ENCODE peak calls at places on chromosomes 7 and 10, in eight cellular contexts. One of them, this sample, is unnamed.

GRCh38 chr7:123871998-123872867 is 27.3 kb downstream of the HYAL4 start:
- DNase-seq in CD4-positive, alpha-beta T cell: no peak
- DNase-seq in left ventricle myocardium inferior: no peak
- DNase-seq in PC-3: peak; percentile 76
- DNase-seq in endothelial cell of umbilical vein: peak; percentile 74
- DNase-seq in CD8-positive, alpha-beta T cell: no peak
- DNase-seq in fibroblast of lung: peak; percentile 70
- DNase-seq in thoracic aorta: no peak
- DNase-seq in this sample: no peak

GRCh38 chr7:26555971-26556830 is 264.5 kb downstream of the SNX10 start:
- DNase-seq in CD4-positive, alpha-beta T cell: no peak
- DNase-seq in left ventricle myocardium inferior: no peak
- DNase-seq in PC-3: no peak
- DNase-seq in endothelial cell of umbilical vein: no peak
- DNase-seq in CD8-positive, alpha-beta T cell: no peak
- DNase-seq in fibroblast of lung: no peak
- DNase-seq in thoracic aorta: no peak
- DNase-seq in this sample: no peak

GRCh38 chr7:139034855-139035587 is 821 bp downstream of the ZC3HAV1L start:
- DNase-seq in CD4-positive, alpha-beta T cell: no peak
- DNase-seq in left ventricle myocardium inferior: peak; percentile 46
- DNase-seq in PC-3: peak; percentile 16
- DNase-seq in endothelial cell of umbilical vein: peak; percentile 40
- DNase-seq in CD8-positive, alpha-beta T cell: no peak
- DNase-seq in fibroblast of lung: peak; percentile 32
- DNase-seq in thoracic aorta: no peak
- DNase-seq in this sample: no peak

GRCh38 chr10:64345856-64346255 is 824.7 kb downstream of the REEP3 start:
- DNase-seq in CD4-positive, alpha-beta T cell: no peak
- DNase-seq in left ventricle myocardium inferior: no peak
- DNase-seq in PC-3: no peak
- DNase-seq in endothelial cell of umbilical vein: no peak
- DNase-seq in CD8-positive, alpha-beta T cell: no peak
- DNase-seq in fibroblast of lung: no peak
- DNase-seq in thoracic aorta: no peak
- DNase-seq in this sample: no peak

GRCh38 chr10:83922246-83922860 is 217.0 kb upstream of the GHITM start:
- DNase-seq in CD4-positive, alpha-beta T cell: no peak
- DNase-seq in left ventricle myocardium inferior: no peak
- DNase-seq in PC-3: no peak
- DNase-seq in endothelial cell of umbilical vein: no peak
- DNase-seq in CD8-positive, alpha-beta T cell: no peak
- DNase-seq in fibroblast of lung: no peak
- DNase-seq in thoracic aorta: no peak
- DNase-seq in this sample: no peak

GRCh38 chr10:122033224-122033926 is 44.4 kb downstream of the TACC2 start:
- DNase-seq in CD4-positive, alpha-beta T cell: no peak
- DNase-seq in left ventricle myocardium inferior: no peak
- DNase-seq in PC-3: peak; percentile 78
- DNase-seq in endothelial cell of umbilical vein: no peak
- DNase-seq in CD8-positive, alpha-beta T cell: no peak
- DNase-seq in fibroblast of lung: no peak
- DNase-seq in thoracic aorta: no peak
- DNase-seq in this sample: no peak

GRCh38 chr10:63446716-63447440 is 18.9 kb downstream of the JMJD1C start:
- DNase-seq in CD4-positive, alpha-beta T cell: no peak
- DNase-seq in left ventricle myocardium inferior: no peak
- DNase-seq in PC-3: no peak
- DNase-seq in endothelial cell of umbilical vein: no peak
- DNase-seq in CD8-positive, alpha-beta T cell: no peak
- DNase-seq in fibroblast of lung: no peak
- DNase-seq in thoracic aorta: no peak
- DNase-seq in this sample: no peak

GRCh38 chr7:26365897-26366267 is 74.2 kb downstream of the SNX10 start:
- DNase-seq in CD4-positive, alpha-beta T cell: no peak
- DNase-seq in left ventricle myocardium inferior: no peak
- DNase-seq in PC-3: no peak
- DNase-seq in endothelial cell of umbilical vein: peak; percentile 17
- DNase-seq in CD8-positive, alpha-beta T cell: no peak
- DNase-seq in fibroblast of lung: no peak
- DNase-seq in thoracic aorta: no peak
- DNase-seq in this sample: no peak

GRCh38 chr10:115936926-115937755 is 335.9 kb downstream of the GFRA1 start:
- DNase-seq in CD4-positive, alpha-beta T cell: no peak
- DNase-seq in left ventricle myocardium inferior: no peak
- DNase-seq in PC-3: peak; percentile 12
- DNase-seq in endothelial cell of umbilical vein: peak; percentile 21
- DNase-seq in CD8-positive, alpha-beta T cell: no peak
- DNase-seq in fibroblast of lung: peak; percentile 29
- DNase-seq in thoracic aorta: no peak
- DNase-seq in this sample: no peak

GRCh38 chr10:116104210-116104932 is 168.6 kb downstream of the GFRA1 start:
- DNase-seq in CD4-positive, alpha-beta T cell: no peak
- DNase-seq in left ventricle myocardium inferior: no peak
- DNase-seq in PC-3: no peak
- DNase-seq in endothelial cell of umbilical vein: no peak
- DNase-seq in CD8-positive, alpha-beta T cell: no peak
- DNase-seq in fibroblast of lung: no peak
- DNase-seq in thoracic aorta: no peak
- DNase-seq in this sample: no peak

GRCh38 chr7:79063019-79063698 is 390.3 kb downstream of the MAGI2 start:
- DNase-seq in CD4-positive, alpha-beta T cell: no peak
- DNase-seq in left ventricle myocardium inferior: no peak
- DNase-seq in PC-3: no peak
- DNase-seq in endothelial cell of umbilical vein: no peak
- DNase-seq in CD8-positive, alpha-beta T cell: no peak
- DNase-seq in fibroblast of lung: no peak
- DNase-seq in thoracic aorta: no peak
- DNase-seq in this sample: no peak

GRCh38 chr10:24872049-24872789 is 80.2 kb downstream of the PRTFDC1 start:
- DNase-seq in CD4-positive, alpha-beta T cell: no peak
- DNase-seq in left ventricle myocardium inferior: no peak
- DNase-seq in PC-3: no peak
- DNase-seq in endothelial cell of umbilical vein: no peak
- DNase-seq in CD8-positive, alpha-beta T cell: no peak
- DNase-seq in fibroblast of lung: no peak
- DNase-seq in thoracic aorta: no peak
- DNase-seq in this sample: no peak

GRCh38 chr7:95011156-95011928 is 103.9 kb downstream of the PPP1R9A start:
- DNase-seq in CD4-positive, alpha-beta T cell: no peak
- DNase-seq in left ventricle myocardium inferior: no peak
- DNase-seq in PC-3: peak; percentile 89
- DNase-seq in endothelial cell of umbilical vein: no peak
- DNase-seq in CD8-positive, alpha-beta T cell: no peak
- DNase-seq in fibroblast of lung: peak; percentile 37
- DNase-seq in thoracic aorta: no peak
- DNase-seq in this sample: no peak

GRCh38 chr10:63407136-63407662 is 58.6 kb downstream of the JMJD1C start:
- DNase-seq in CD4-positive, alpha-beta T cell: no peak
- DNase-seq in left ventricle myocardium inferior: no peak
- DNase-seq in PC-3: no peak
- DNase-seq in endothelial cell of umbilical vein: no peak
- DNase-seq in CD8-positive, alpha-beta T cell: no peak
- DNase-seq in fibroblast of lung: no peak
- DNase-seq in thoracic aorta: no peak
- DNase-seq in this sample: no peak

GRCh38 chr10:80104066-80104926 is 25.8 kb downstream of the TMEM254 start:
- DNase-seq in CD4-positive, alpha-beta T cell: no peak
- DNase-seq in left ventricle myocardium inferior: no peak
- DNase-seq in PC-3: peak; percentile 62
- DNase-seq in endothelial cell of umbilical vein: peak; percentile 23
- DNase-seq in CD8-positive, alpha-beta T cell: no peak
- DNase-seq in fibroblast of lung: peak; percentile 94
- DNase-seq in thoracic aorta: no peak
- DNase-seq in this sample: no peak

GRCh38 chr10:71390921-71391690 is 5.6 kb upstream of the CDH23 start:
- DNase-seq in CD4-positive, alpha-beta T cell: no peak
- DNase-seq in left ventricle myocardium inferior: no peak
- DNase-seq in PC-3: no peak
- DNase-seq in endothelial cell of umbilical vein: no peak
- DNase-seq in CD8-positive, alpha-beta T cell: no peak
- DNase-seq in fibroblast of lung: no peak
- DNase-seq in thoracic aorta: no peak
- DNase-seq in this sample: no peak

GRCh38 chr10:128631801-128632241 is 505.6 kb upstream of the MKI67 start:
- DNase-seq in CD4-positive, alpha-beta T cell: no peak
- DNase-seq in left ventricle myocardium inferior: no peak
- DNase-seq in PC-3: no peak
- DNase-seq in endothelial cell of umbilical vein: no peak
- DNase-seq in CD8-positive, alpha-beta T cell: no peak
- DNase-seq in fibroblast of lung: peak; percentile 26
- DNase-seq in thoracic aorta: no peak
- DNase-seq in this sample: no peak

GRCh38 chr10:33109788-33110469 is 151.9 kb upstream of the ITGB1 start:
- DNase-seq in CD4-positive, alpha-beta T cell: no peak
- DNase-seq in left ventricle myocardium inferior: no peak
- DNase-seq in PC-3: no peak
- DNase-seq in endothelial cell of umbilical vein: no peak
- DNase-seq in CD8-positive, alpha-beta T cell: no peak
- DNase-seq in fibroblast of lung: no peak
- DNase-seq in thoracic aorta: no peak
- DNase-seq in this sample: no peak

GRCh38 chr10:33103980-33104379 is 145.9 kb upstream of the ITGB1 start:
- DNase-seq in CD4-positive, alpha-beta T cell: no peak
- DNase-seq in left ventricle myocardium inferior: no peak
- DNase-seq in PC-3: no peak
- DNase-seq in endothelial cell of umbilical vein: no peak
- DNase-seq in CD8-positive, alpha-beta T cell: no peak
- DNase-seq in fibroblast of lung: no peak
- DNase-seq in thoracic aorta: no peak
- DNase-seq in this sample: no peak

GRCh38 chr10:33107953-33108352 is 149.9 kb upstream of the ITGB1 start:
- DNase-seq in CD4-positive, alpha-beta T cell: no peak
- DNase-seq in left ventricle myocardium inferior: no peak
- DNase-seq in PC-3: no peak
- DNase-seq in endothelial cell of umbilical vein: no peak
- DNase-seq in CD8-positive, alpha-beta T cell: no peak
- DNase-seq in fibroblast of lung: no peak
- DNase-seq in thoracic aorta: no peak
- DNase-seq in this sample: no peak

GRCh38 chr10:33109384-33109783 is 151.4 kb upstream of the ITGB1 start:
- DNase-seq in CD4-positive, alpha-beta T cell: no peak
- DNase-seq in left ventricle myocardium inferior: no peak
- DNase-seq in PC-3: no peak
- DNase-seq in endothelial cell of umbilical vein: no peak
- DNase-seq in CD8-positive, alpha-beta T cell: no peak
- DNase-seq in fibroblast of lung: no peak
- DNase-seq in thoracic aorta: no peak
- DNase-seq in this sample: no peak

DNA sequence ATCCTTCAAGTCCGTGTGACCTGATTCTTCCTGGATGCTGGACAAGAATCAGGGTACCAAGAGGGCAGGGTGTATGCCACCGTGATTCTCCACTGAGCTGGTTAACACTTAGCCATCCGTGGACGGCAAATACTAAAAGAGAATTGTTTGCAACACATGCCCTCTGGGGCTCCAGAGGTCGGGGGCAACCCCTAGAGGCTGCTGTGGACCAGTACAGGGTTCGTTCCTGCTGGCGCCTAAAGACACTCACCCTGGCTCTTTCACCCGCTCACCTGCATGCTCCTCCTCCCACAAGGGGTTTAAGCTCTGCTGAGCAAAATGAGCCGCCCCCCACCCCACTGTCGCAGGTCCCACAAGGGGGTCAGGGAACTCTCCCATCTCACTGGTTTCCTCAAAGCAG is 148.7 kb upstream of the ITGB1 start:
- DNase-seq in CD4-positive, alpha-beta T cell: no peak
- DNase-seq in left ventricle myocardium inferior: no peak
- DNase-seq in PC-3: no peak
- DNase-seq in endothelial cell of umbilical vein: no peak
- DNase-seq in CD8-positive, alpha-beta T cell: no peak
- DNase-seq in fibroblast of lung: no peak
- DNase-seq in thoracic aorta: no peak
- DNase-seq in this sample: no peak
- TF ChIP-seq CTCF in CD4-positive, alpha-beta T cell: no peak
- TF ChIP-seq CTCF in left ventricle myocardium inferior: no peak
- TF ChIP-seq CTCF in PC-3: no peak
- TF ChIP-seq CTCF in endothelial cell of umbilical vein: no peak
- TF ChIP-seq CTCF in CD8-positive, alpha-beta T cell: no peak
- TF ChIP-seq CTCF in fibroblast of lung: no peak
- TF ChIP-seq CTCF in thoracic aorta: no peak
- TF ChIP-seq CTCF in this sample: no peak

DNA sequence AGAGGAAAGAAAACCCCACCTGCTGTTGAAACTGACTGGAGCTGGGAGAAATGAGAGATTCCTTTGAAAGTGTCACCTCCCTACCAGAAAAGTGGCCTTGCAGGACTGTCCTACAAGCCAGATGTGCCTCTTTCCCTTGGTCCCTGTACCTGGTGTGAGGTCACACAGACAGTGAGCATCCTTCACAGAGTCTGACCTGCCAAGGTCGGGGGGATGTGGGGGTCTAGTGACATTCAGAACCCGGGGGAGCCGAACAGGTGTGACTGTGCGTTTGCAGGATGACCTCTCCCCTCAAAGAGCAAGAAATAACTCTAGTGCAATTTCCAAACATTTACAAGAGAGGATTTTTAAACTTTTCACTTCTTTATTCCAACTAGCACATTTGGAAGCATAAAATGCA is 93.4 kb upstream of the ZNF479 start:
- DNase-seq in CD4-positive, alpha-beta T cell: no peak
- DNase-seq in left ventricle myocardium inferior: no peak
- DNase-seq in PC-3: no peak
- DNase-seq in endothelial cell of umbilical vein: no peak
- DNase-seq in CD8-positive, alpha-beta T cell: no peak
- DNase-seq in fibroblast of lung: no peak
- DNase-seq in thoracic aorta: no peak
- DNase-seq in this sample: no peak
- H3K9me3 ChIP-seq in CD4-positive, alpha-beta T cell: peaks cover 17% of the 10 kb centered on the region
- H3K9me3 ChIP-seq in left ventricle myocardium inferior: peaks cover 32% of the 10 kb centered on the region
- H3K9me3 ChIP-seq in PC-3: no peaks in the 10 kb centered on the region
- H3K9me3 ChIP-seq in endothelial cell of umbilical vein: peaks cover 3% of the 10 kb centered on the region
- H3K9me3 ChIP-seq in CD8-positive, alpha-beta T cell: no peaks in the 10 kb centered on the region
- H3K9me3 ChIP-seq in fibroblast of lung: no peaks in the 10 kb centered on the region
- H3K9me3 ChIP-seq in thoracic aorta: peaks cover 3% of the 10 kb centered on the region
- H3K9me3 ChIP-seq in this sample: no peaks in the 10 kb centered on the region

GRCh38 chr10:130254168-130255061 is 118.2 kb downstream of the GLRX3 start:
- DNase-seq in CD4-positive, alpha-beta T cell: no peak
- DNase-seq in left ventricle myocardium inferior: no peak
- DNase-seq in PC-3: no peak
- DNase-seq in endothelial cell of umbilical vein: no peak
- DNase-seq in CD8-positive, alpha-beta T cell: no peak
- DNase-seq in fibroblast of lung: no peak
- DNase-seq in thoracic aorta: no peak
- DNase-seq in this sample: no peak
- TF ChIP-seq CTCF in CD4-positive, alpha-beta T cell: no peak
- TF ChIP-seq CTCF in left ventricle myocardium inferior: no peak
- TF ChIP-seq CTCF in PC-3: no peak
- TF ChIP-seq CTCF in endothelial cell of umbilical vein: no peak
- TF ChIP-seq CTCF in CD8-positive, alpha-beta T cell: no peak
- TF ChIP-seq CTCF in fibroblast of lung: no peak
- TF ChIP-seq CTCF in thoracic aorta: no peak
- TF ChIP-seq CTCF in this sample: no peak

DNA sequence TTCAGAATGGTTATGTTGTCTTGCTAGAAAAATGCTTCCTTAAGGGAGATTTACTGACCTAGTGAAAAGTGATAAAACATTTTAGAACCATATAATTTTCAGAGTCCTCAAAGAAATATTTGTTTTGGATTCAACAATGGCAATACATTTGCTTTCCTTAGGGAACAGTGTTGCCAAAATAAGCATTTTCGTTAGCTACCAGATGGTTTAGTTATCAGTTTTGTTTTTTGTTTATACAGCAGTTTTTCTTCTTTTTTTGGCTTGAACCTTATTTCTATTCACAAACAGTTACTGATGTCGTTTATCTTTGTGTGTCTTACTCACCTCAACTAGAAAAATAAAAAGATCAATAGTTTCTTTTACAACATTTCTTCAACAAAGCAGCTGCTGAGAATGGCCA is 48.6 kb downstream of the EXOC4 start:
- DNase-seq in CD4-positive, alpha-beta T cell: no peak
- DNase-seq in left ventricle myocardium inferior: no peak
- DNase-seq in PC-3: no peak
- DNase-seq in endothelial cell of umbilical vein: peak; percentile 78
- DNase-seq in CD8-positive, alpha-beta T cell: no peak
- DNase-seq in fibroblast of lung: no peak
- DNase-seq in thoracic aorta: no peak
- DNase-seq in this sample: no peak
- H3K9me3 ChIP-seq in CD4-positive, alpha-beta T cell: no peaks in the 10 kb centered on the region
- H3K9me3 ChIP-seq in left ventricle myocardium inferior: no peaks in the 10 kb centered on the region
- H3K9me3 ChIP-seq in PC-3: no peaks in the 10 kb centered on the region
- H3K9me3 ChIP-seq in endothelial cell of umbilical vein: no peaks in the 10 kb centered on the region
- H3K9me3 ChIP-seq in CD8-positive, alpha-beta T cell: no peaks in the 10 kb centered on the region
- H3K9me3 ChIP-seq in fibroblast of lung: no peaks in the 10 kb centered on the region
- H3K9me3 ChIP-seq in thoracic aorta: no peaks in the 10 kb centered on the region
- H3K9me3 ChIP-seq in this sample: no peaks in the 10 kb centered on the region